ENCODE peak calls at places on chromosomes 12 and 14, in six cellular contexts. V is stomach; O is CD8-positive, alpha-beta T cell; W is GM06990; P is SJCRH30; G is H7. Q is an unnamed sample.

GRCh38 chr12:24034160-24034559 is 84.7 kb upstream of the SOX5 start:
- DNase-seq in V (no peak), O (no peak), W (no peak), P (no peak), G (no peak), Q (no peak)

GRCh38 chr14:58637391-58638230 is at the start of gene DACT1:
- DNase-seq in V (peak), O (peak), W (peak), P (peak), G (peak), Q (peak)

GRCh38 chr14:59022144-59022543 is 166.3 kb upstream of the DAAM1 start:
- DNase-seq in V (no peak), O (no peak), W (no peak), P (no peak), G (no peak), Q (no peak)

GRCh38 chr14:38197761-38198345 is 9.9 kb upstream of the SSTR1 start:
- DNase-seq in V (no peak), O (no peak), W (no peak), P (no peak), G (no peak), Q (no peak)

GRCh38 chr12:91332305-91332704 is 149.7 kb upstream of the DCN start:
- DNase-seq in V (no peak), O (no peak), W (no peak), P (no peak), G (no peak), Q (no peak)

GRCh38 chr14:100341301-100342031 is 18.3 kb downstream of the SLC25A47 start:
- DNase-seq in V (peak), O (no peak), W (no peak), P (no peak), G (peak), Q (no peak)

GRCh38 chr14:65356327-65356836 is 56.1 kb upstream of the FUT8 start:
- DNase-seq in V (peak), O (peak), W (no peak), P (no peak), G (peak), Q (no peak)

GRCh38 chr14:91012050-91012449 is 48.4 kb downstream of the RPS6KA5 start:
- DNase-seq in V (no peak), O (no peak), W (no peak), P (no peak), G (no peak), Q (no peak)

GRCh38 chr14:24058260-24058950 is 6.6 kb downstream of the CARMIL3 start:
- DNase-seq in V (peak), O (no peak), W (no peak), P (peak), G (peak), Q (peak)

GRCh38 chr12:10393291-10393690 is 3.5 kb upstream of the KLRK1 start:
- DNase-seq in V (no peak), O (no peak), W (no peak), P (no peak), G (no peak), Q (no peak)

GRCh38 chr12:10398168-10398567 is 8.3 kb upstream of the KLRK1 start:
- DNase-seq in V (no peak), O (peak), W (no peak), P (no peak), G (no peak), Q (no peak)

GRCh38 chr12:10392394-10392930 is 2.6 kb upstream of the KLRK1 start:
- DNase-seq in V (peak), O (peak), W (peak), P (peak), G (no peak), Q (no peak)

GRCh38 chr12:10397311-10397710 is 7.5 kb upstream of the KLRK1 start:
- DNase-seq in V (no peak), O (peak), W (no peak), P (no peak), G (no peak), Q (no peak)

DNA sequence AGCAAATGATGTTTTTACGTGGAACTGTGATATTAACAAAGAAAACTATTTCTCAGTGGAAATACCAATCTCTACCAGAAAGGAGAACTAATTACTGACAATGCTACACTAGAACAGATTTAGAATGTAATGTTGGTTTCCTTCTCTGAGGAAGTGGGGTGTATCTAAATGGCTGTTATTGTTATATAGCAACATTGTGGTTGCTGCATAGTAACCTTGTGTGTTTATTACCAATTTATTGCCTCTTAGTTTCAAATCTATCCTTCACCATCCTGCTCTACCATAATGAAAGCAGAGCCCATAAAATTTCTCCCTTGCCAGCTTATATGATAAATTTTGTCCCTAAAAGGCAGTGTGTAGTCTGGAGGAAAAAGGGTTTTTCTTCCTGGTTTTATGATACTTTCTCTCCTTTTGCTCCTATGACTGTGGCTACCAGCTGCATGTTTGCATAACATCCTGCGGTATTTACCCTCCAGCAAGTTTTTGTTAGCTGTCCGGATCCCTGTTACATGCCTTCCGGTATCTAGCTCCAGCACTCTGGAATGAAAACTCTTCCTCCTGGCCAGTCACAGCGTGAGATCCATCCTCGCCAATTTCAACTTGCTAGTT is 5.7 kb upstream of the KLRK1 start:
- DNase-seq in V (peak), O (no peak), W (peak), P (peak), G (no peak), Q (no peak)
- H3K4me3 ChIP-seq in V (no peak), O (peak), W (no peak), P (no peak), G (no peak), Q (no peak)

GRCh38 chr12:100163416-100164152 is 20.9 kb upstream of the BLTP3B start:
- DNase-seq in V (peak), O (peak), W (peak), P (peak), G (peak), Q (peak)
- H3K4me3 ChIP-seq in V (peak), O (no peak), W (no peak), P (peak), G (peak), Q (peak)

DNA sequence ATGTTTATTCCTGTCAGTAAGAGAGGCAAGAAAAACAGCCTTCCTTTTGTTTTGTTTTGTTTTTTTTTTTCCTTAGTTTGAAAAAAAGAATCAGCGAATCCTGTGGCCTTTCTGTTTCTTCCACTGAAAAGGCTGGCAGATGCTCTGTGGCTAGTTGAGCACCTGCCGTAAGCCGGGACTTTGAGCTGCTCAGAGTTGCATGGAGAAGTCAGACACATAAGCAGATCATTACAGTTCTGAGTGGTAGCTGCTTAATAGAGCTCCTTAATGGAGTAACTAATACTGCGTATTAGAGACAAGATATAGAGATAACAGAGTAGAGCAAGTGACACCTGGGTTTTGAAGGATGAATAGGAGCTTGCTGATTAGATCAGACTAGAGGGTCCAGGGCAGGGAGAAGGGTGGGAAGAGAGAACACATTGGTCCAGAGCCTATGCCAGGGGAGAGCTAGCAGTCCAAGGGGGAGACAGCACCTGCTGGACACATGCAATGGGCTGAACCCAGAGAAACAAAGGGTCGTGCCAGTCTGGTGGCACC is 129.4 kb downstream of the TSPAN9 start:
- DNase-seq in V (no peak), O (no peak), W (no peak), P (no peak), G (no peak), Q (no peak)
- H3K4me3 ChIP-seq in V (no peak), O (no peak), W (no peak), P (no peak), G (no peak), Q (no peak)

GRCh38 chr14:104937694-104938365 is 13.2 kb downstream of the PLD4 start:
- DNase-seq in V (no peak), O (no peak), W (no peak), P (no peak), G (no peak), Q (no peak)

GRCh38 chr14:104935955-104936354 is 11.3 kb downstream of the PLD4 start:
- DNase-seq in V (no peak), O (no peak), W (no peak), P (no peak), G (no peak), Q (no peak)

GRCh38 chr14:104937161-104937560 is 12.5 kb downstream of the PLD4 start:
- DNase-seq in V (no peak), O (no peak), W (no peak), P (no peak), G (no peak), Q (no peak)

GRCh38 chr14:104935026-104935650 is 10.5 kb downstream of the PLD4 start:
- DNase-seq in V (no peak), O (no peak), W (no peak), P (no peak), G (no peak), Q (no peak)

GRCh38 chr14:104936361-104937155 is 11.9 kb downstream of the PLD4 start:
- DNase-seq in V (no peak), O (no peak), W (no peak), P (no peak), G (no peak), Q (no peak)
- H3K4me3 ChIP-seq in V (no peak), O (no peak), W (no peak), P (no peak), G (no peak), Q (no peak)

DNA sequence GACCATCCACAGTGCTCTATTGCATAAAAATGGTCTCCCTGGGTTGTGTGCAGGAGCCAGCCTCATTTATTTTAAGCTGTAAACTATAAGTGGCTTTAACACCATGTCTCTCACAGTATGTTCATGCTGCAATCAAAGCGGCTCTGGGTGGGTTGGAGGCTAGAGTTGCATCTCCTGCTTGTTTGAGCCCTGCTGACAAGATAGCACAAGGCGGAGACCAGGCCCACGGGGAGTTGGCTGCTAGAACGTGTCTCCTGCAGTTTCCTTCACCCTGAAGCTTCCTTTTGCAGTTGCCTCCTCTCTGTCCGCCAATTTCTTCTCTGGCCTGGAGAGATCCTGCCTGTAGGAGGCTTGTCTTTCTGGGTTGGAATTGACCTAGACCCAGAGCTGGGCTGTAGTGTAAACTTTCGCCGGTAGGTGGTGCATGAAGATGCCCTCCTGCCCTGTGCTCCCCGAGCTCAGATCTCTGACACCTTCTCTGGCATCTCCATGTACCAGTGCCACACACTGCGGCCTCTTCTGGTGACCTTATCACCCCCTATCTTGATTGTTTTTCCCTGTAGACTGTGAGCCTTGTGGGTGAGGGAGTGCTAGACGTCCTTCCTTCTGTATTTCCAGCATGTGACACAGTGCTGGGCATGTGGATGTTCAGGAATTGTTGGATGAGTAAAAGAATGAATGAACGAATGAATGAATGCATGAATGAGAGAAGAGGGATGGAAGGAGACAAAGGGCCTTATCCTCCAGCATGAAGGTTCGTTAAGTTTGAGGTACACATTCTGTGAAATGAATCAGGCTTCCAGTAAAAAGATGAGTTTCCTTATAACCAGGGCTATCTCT is 10.4 kb downstream of the OTUB2 start:
- DNase-seq in V (peak), O (peak), W (no peak), P (peak), G (peak), Q (peak)
- H3K4me3 ChIP-seq in V (no peak), O (no peak), W (no peak), P (no peak), G (no peak), Q (no peak)

DNA sequence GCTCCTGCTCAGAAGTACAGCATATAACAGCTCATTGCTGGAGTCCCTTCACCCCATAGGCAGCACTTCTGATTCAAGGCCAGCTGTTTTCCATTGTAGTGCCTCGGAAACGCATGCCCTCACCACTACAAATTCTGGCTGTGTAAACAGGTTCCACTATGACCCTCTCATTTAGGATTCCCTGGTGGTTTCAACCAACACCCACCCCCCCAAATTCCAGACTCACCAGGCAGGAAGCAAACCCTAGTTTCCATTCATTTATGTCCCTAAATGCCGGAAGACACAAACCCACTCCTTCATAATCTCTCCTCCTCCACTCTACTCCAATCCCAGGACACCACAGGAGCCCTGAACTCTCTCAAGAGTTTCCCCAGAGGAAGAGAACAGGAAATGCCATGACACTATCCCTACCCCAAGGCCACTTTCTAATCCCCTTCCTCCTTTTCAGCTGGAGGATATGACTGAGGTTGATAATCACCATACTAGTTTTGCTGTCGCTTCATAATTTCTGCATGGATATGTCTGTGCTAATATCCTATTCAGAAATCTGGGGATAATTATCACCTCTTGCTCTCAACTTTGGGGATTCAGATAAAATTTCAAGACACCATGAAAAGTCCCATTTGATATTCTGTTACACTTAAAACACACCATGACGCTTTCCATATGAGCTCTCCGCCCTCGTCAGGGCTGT is 75.8 kb upstream of the TMPO start:
- DNase-seq in V (no peak), O (no peak), W (no peak), P (peak), G (no peak), Q (no peak)
- H3K4me3 ChIP-seq in V (no peak), O (no peak), W (no peak), P (peak), G (no peak), Q (no peak)

GRCh38 chr12:102917026-102917787 is at the start of gene PAH:
- DNase-seq in V (peak), O (peak), W (peak), P (no peak), G (peak), Q (no peak)
- H3K4me3 ChIP-seq in V (peak), O (peak), W (peak), P (no peak), G (peak), Q (no peak)

GRCh38 chr14:56590535-56590951 is 10.9 kb downstream of the TMEM260 start:
- DNase-seq in V (no peak), O (no peak), W (no peak), P (peak), G (peak), Q (peak)
- H3K4me3 ChIP-seq in V (no peak), O (no peak), W (no peak), P (peak), G (no peak), Q (no peak)

Q was measured in BE2C.